ENCODE peak calls at places on chromosomes 16 and 17, in four cellular contexts. One of them, this sample, is unnamed.

GRCh38 chr17:67602974-67603373 is 114.8 kb upstream of the NOL11 start:
- DNase-seq in neural progenitor cell: peak; percentile 69
- DNase-seq in stimulated activated CD8-positive, alpha-beta memory T cell treated with anti-CD3 and anti-CD28 coated beads, Interleukin-2, amount 100 ng/mL, for 1 hour: no peak
- DNase-seq in NCI-H2081: peak; percentile 72
- DNase-seq in this sample: no peak

GRCh38 chr17:78485416-78486168 is 91.6 kb downstream of the DNAH17 start:
- DNase-seq in NCI-H2081: no peak
- DNase-seq in neural progenitor cell: no peak
- DNase-seq in stimulated activated CD8-positive, alpha-beta memory T cell treated with anti-CD3 and anti-CD28 coated beads, Interleukin-2, amount 100 ng/mL, for 1 hour: no peak
- DNase-seq in this sample: no peak

GRCh38 chr17:73551756-73552155 is 92.5 kb downstream of the SDK2 start:
- DNase-seq in neural progenitor cell: no peak
- DNase-seq in stimulated activated CD8-positive, alpha-beta memory T cell treated with anti-CD3 and anti-CD28 coated beads, Interleukin-2, amount 100 ng/mL, for 1 hour: no peak
- DNase-seq in NCI-H2081: no peak
- DNase-seq in this sample: no peak

GRCh38 chr16:1745181-1745899 is 26.0 kb downstream of the NME3 start:
- DNase-seq in neural progenitor cell: no peak
- DNase-seq in stimulated activated CD8-positive, alpha-beta memory T cell treated with anti-CD3 and anti-CD28 coated beads, Interleukin-2, amount 100 ng/mL, for 1 hour: no peak
- DNase-seq in NCI-H2081: no peak
- DNase-seq in this sample: no peak

GRCh38 chr17:28734712-28735241 is 6.2 kb downstream of the NEK8 start:
- DNase-seq in NCI-H2081: no peak
- DNase-seq in neural progenitor cell: no peak
- DNase-seq in stimulated activated CD8-positive, alpha-beta memory T cell treated with anti-CD3 and anti-CD28 coated beads, Interleukin-2, amount 100 ng/mL, for 1 hour: no peak
- DNase-seq in this sample: no peak

GRCh38 chr17:28133562-28133970 is 91.1 kb downstream of the NLK start:
- DNase-seq in neural progenitor cell: no peak
- DNase-seq in NCI-H2081: no peak
- DNase-seq in stimulated activated CD8-positive, alpha-beta memory T cell treated with anti-CD3 and anti-CD28 coated beads, Interleukin-2, amount 100 ng/mL, for 1 hour: no peak
- DNase-seq in this sample: no peak

GRCh38 chr17:78132086-78132676 is 1.6 kb downstream of the TMC8 start:
- DNase-seq in neural progenitor cell: no peak
- DNase-seq in NCI-H2081: no peak
- DNase-seq in stimulated activated CD8-positive, alpha-beta memory T cell treated with anti-CD3 and anti-CD28 coated beads, Interleukin-2, amount 100 ng/mL, for 1 hour: no peak
- DNase-seq in this sample: no peak

GRCh38 chr17:61312406-61313295 is 87.0 kb upstream of the TBX2 start:
- DNase-seq in NCI-H2081: no peak
- DNase-seq in stimulated activated CD8-positive, alpha-beta memory T cell treated with anti-CD3 and anti-CD28 coated beads, Interleukin-2, amount 100 ng/mL, for 1 hour: no peak
- DNase-seq in neural progenitor cell: no peak
- DNase-seq in this sample: no peak

GRCh38 chr16:14458576-14458975 is 171.5 kb downstream of the PARN start:
- DNase-seq in stimulated activated CD8-positive, alpha-beta memory T cell treated with anti-CD3 and anti-CD28 coated beads, Interleukin-2, amount 100 ng/mL, for 1 hour: no peak
- DNase-seq in neural progenitor cell: peak; percentile 52
- DNase-seq in NCI-H2081: no peak
- DNase-seq in this sample: no peak

GRCh38 chr17:35449371-35449931 is 885 bp upstream of the SLFN13 start:
- DNase-seq in neural progenitor cell: peak; percentile 26
- DNase-seq in stimulated activated CD8-positive, alpha-beta memory T cell treated with anti-CD3 and anti-CD28 coated beads, Interleukin-2, amount 100 ng/mL, for 1 hour: no peak
- DNase-seq in NCI-H2081: no peak
- DNase-seq in this sample: no peak

GRCh38 chr16:17222756-17223411 is 247.9 kb downstream of the XYLT1 start:
- DNase-seq in stimulated activated CD8-positive, alpha-beta memory T cell treated with anti-CD3 and anti-CD28 coated beads, Interleukin-2, amount 100 ng/mL, for 1 hour: no peak
- DNase-seq in neural progenitor cell: no peak
- DNase-seq in NCI-H2081: no peak
- DNase-seq in this sample: peak; percentile 17

GRCh38 chr16:25628766-25629165 is 63.0 kb upstream of the HS3ST4 start:
- DNase-seq in NCI-H2081: no peak
- DNase-seq in stimulated activated CD8-positive, alpha-beta memory T cell treated with anti-CD3 and anti-CD28 coated beads, Interleukin-2, amount 100 ng/mL, for 1 hour: no peak
- DNase-seq in neural progenitor cell: no peak
- DNase-seq in this sample: no peak

GRCh38 chr17:74115586-74115985 is 87.9 kb upstream of the RPL38 start:
- DNase-seq in NCI-H2081: no peak
- DNase-seq in neural progenitor cell: no peak
- DNase-seq in stimulated activated CD8-positive, alpha-beta memory T cell treated with anti-CD3 and anti-CD28 coated beads, Interleukin-2, amount 100 ng/mL, for 1 hour: no peak
- DNase-seq in this sample: no peak

GRCh38 chr17:55674107-55674506 is 48.6 kb downstream of the TMEM100 start:
- DNase-seq in stimulated activated CD8-positive, alpha-beta memory T cell treated with anti-CD3 and anti-CD28 coated beads, Interleukin-2, amount 100 ng/mL, for 1 hour: no peak
- DNase-seq in neural progenitor cell: no peak
- DNase-seq in NCI-H2081: no peak
- DNase-seq in this sample: no peak

GRCh38 chr16:81696136-81696958 is 82.7 kb upstream of the PLCG2 start:
- DNase-seq in NCI-H2081: no peak
- DNase-seq in stimulated activated CD8-positive, alpha-beta memory T cell treated with anti-CD3 and anti-CD28 coated beads, Interleukin-2, amount 100 ng/mL, for 1 hour: no peak
- DNase-seq in neural progenitor cell: no peak
- DNase-seq in this sample: no peak

GRCh38 chr17:5780476-5780875 is 196.2 kb upstream of the NLRP1 start:
- DNase-seq in neural progenitor cell: no peak
- DNase-seq in stimulated activated CD8-positive, alpha-beta memory T cell treated with anti-CD3 and anti-CD28 coated beads, Interleukin-2, amount 100 ng/mL, for 1 hour: no peak
- DNase-seq in NCI-H2081: no peak
- DNase-seq in this sample: no peak

GRCh38 chr16:65002265-65002664 is 119.6 kb downstream of the CDH11 start:
- DNase-seq in neural progenitor cell: no peak
- DNase-seq in NCI-H2081: no peak
- DNase-seq in stimulated activated CD8-positive, alpha-beta memory T cell treated with anti-CD3 and anti-CD28 coated beads, Interleukin-2, amount 100 ng/mL, for 1 hour: no peak
- DNase-seq in this sample: no peak

GRCh38 chr17:60792250-60792898 is 114.7 kb downstream of the BCAS3 start:
- DNase-seq in stimulated activated CD8-positive, alpha-beta memory T cell treated with anti-CD3 and anti-CD28 coated beads, Interleukin-2, amount 100 ng/mL, for 1 hour: no peak
- DNase-seq in NCI-H2081: no peak
- DNase-seq in neural progenitor cell: no peak
- DNase-seq in this sample: no peak

GRCh38 chr16:52383640-52384292 is 163.2 kb downstream of the TOX3 start:
- DNase-seq in stimulated activated CD8-positive, alpha-beta memory T cell treated with anti-CD3 and anti-CD28 coated beads, Interleukin-2, amount 100 ng/mL, for 1 hour: no peak
- DNase-seq in neural progenitor cell: no peak
- DNase-seq in NCI-H2081: no peak
- DNase-seq in this sample: no peak

GRCh38 chr17:15185625-15185991 is 79.5 kb downstream of the PMP22 start:
- DNase-seq in neural progenitor cell: no peak
- DNase-seq in stimulated activated CD8-positive, alpha-beta memory T cell treated with anti-CD3 and anti-CD28 coated beads, Interleukin-2, amount 100 ng/mL, for 1 hour: no peak
- DNase-seq in NCI-H2081: no peak
- DNase-seq in this sample: no peak

GRCh38 chr16:1502092-1503004 is 9.2 kb downstream of the TELO2 start:
- DNase-seq in stimulated activated CD8-positive, alpha-beta memory T cell treated with anti-CD3 and anti-CD28 coated beads, Interleukin-2, amount 100 ng/mL, for 1 hour: no peak
- DNase-seq in NCI-H2081: no peak
- DNase-seq in neural progenitor cell: no peak
- DNase-seq in this sample: no peak

GRCh38 chr17:48625502-48626201 is 506 bp downstream of the HOXB9 start:
- DNase-seq in stimulated activated CD8-positive, alpha-beta memory T cell treated with anti-CD3 and anti-CD28 coated beads, Interleukin-2, amount 100 ng/mL, for 1 hour: no peak
- DNase-seq in neural progenitor cell: peak; percentile 63
- DNase-seq in NCI-H2081: peak; percentile 56
- DNase-seq in this sample: no peak

GRCh38 chr17:72724375-72724774 is 368.1 kb downstream of the SLC39A11 start:
- DNase-seq in NCI-H2081: no peak
- DNase-seq in stimulated activated CD8-positive, alpha-beta memory T cell treated with anti-CD3 and anti-CD28 coated beads, Interleukin-2, amount 100 ng/mL, for 1 hour: no peak
- DNase-seq in neural progenitor cell: no peak
- DNase-seq in this sample: no peak

GRCh38 chr16:48720266-48720665 is 110.3 kb upstream of the N4BP1 start:
- DNase-seq in NCI-H2081: no peak
- DNase-seq in neural progenitor cell: peak; percentile 87
- DNase-seq in stimulated activated CD8-positive, alpha-beta memory T cell treated with anti-CD3 and anti-CD28 coated beads, Interleukin-2, amount 100 ng/mL, for 1 hour: no peak
- DNase-seq in this sample: no peak

GRCh38 chr16:46649571-46649970 is 28.4 kb upstream of the SHCBP1 start:
- DNase-seq in neural progenitor cell: no peak
- DNase-seq in NCI-H2081: no peak
- DNase-seq in stimulated activated CD8-positive, alpha-beta memory T cell treated with anti-CD3 and anti-CD28 coated beads, Interleukin-2, amount 100 ng/mL, for 1 hour: no peak
- DNase-seq in this sample: no peak

GRCh38 chr17:71409712-71410111 is 711.1 kb upstream of the SOX9 start:
- DNase-seq in stimulated activated CD8-positive, alpha-beta memory T cell treated with anti-CD3 and anti-CD28 coated beads, Interleukin-2, amount 100 ng/mL, for 1 hour: no peak
- DNase-seq in NCI-H2081: no peak
- DNase-seq in neural progenitor cell: no peak
- DNase-seq in this sample: peak; percentile 35

GRCh38 chr17:76247304-76247703 is 7.0 kb upstream of the RNF157 start:
- DNase-seq in stimulated activated CD8-positive, alpha-beta memory T cell treated with anti-CD3 and anti-CD28 coated beads, Interleukin-2, amount 100 ng/mL, for 1 hour: no peak
- DNase-seq in NCI-H2081: no peak
- DNase-seq in neural progenitor cell: no peak
- DNase-seq in this sample: no peak

GRCh38 chr16:63596716-63597115 is 1525.1 kb downstream of the CDH11 start:
- DNase-seq in neural progenitor cell: no peak
- DNase-seq in NCI-H2081: no peak
- DNase-seq in stimulated activated CD8-positive, alpha-beta memory T cell treated with anti-CD3 and anti-CD28 coated beads, Interleukin-2, amount 100 ng/mL, for 1 hour: no peak
- DNase-seq in this sample: no peak

GRCh38 chr17:83073389-83074063 is 5.9 kb upstream of the METRNL start:
- DNase-seq in stimulated activated CD8-positive, alpha-beta memory T cell treated with anti-CD3 and anti-CD28 coated beads, Interleukin-2, amount 100 ng/mL, for 1 hour: no peak
- DNase-seq in NCI-H2081: no peak
- DNase-seq in neural progenitor cell: no peak
- DNase-seq in this sample: no peak

GRCh38 chr17:17669081-17669850 is 12.0 kb upstream of the RAI1 start:
- DNase-seq in neural progenitor cell: peak; percentile 43
- DNase-seq in NCI-H2081: no peak
- DNase-seq in stimulated activated CD8-positive, alpha-beta memory T cell treated with anti-CD3 and anti-CD28 coated beads, Interleukin-2, amount 100 ng/mL, for 1 hour: no peak
- DNase-seq in this sample: no peak

This sample was measured in NCI-H2171.